ENCODE peak calls at places on chromosomes 5 and 9, in five cellular contexts. One of them, this sample, is unnamed. For H3K9me3, the result is how much of the 10 kb centered on the place peaks cover.

GRCh38 chr5:67061511-67061910 is 135.1 kb downstream of the CD180 start:
- DNase-seq in AG04450: no peak
- DNase-seq in testis: no peak
- DNase-seq in lung: no peak
- DNase-seq in T-helper 17 cell: no peak
- DNase-seq in this sample: no peak

GRCh38 chr5:122493091-122493775 is 181.2 kb downstream of the SNCAIP start:
- DNase-seq in AG04450: no peak
- DNase-seq in lung: no peak
- DNase-seq in testis: no peak
- DNase-seq in T-helper 17 cell: no peak
- DNase-seq in this sample: peak

GRCh38 chr9:93112864-93113389 is 16.9 kb downstream of the CARD19 start:
- DNase-seq in T-helper 17 cell: no peak
- DNase-seq in lung: no peak
- DNase-seq in testis: no peak
- DNase-seq in AG04450: no peak
- DNase-seq in this sample: peak

GRCh38 chr5:36060516-36060885 is 6.2 kb downstream of the UGT3A2 start:
- DNase-seq in T-helper 17 cell: no peak
- DNase-seq in AG04450: no peak
- DNase-seq in testis: no peak
- DNase-seq in lung: no peak
- DNase-seq in this sample: no peak

GRCh38 chr5:145903862-145904261 is 31.0 kb upstream of the GRXCR2 start:
- DNase-seq in testis: no peak
- DNase-seq in AG04450: no peak
- DNase-seq in T-helper 17 cell: no peak
- DNase-seq in lung: no peak
- DNase-seq in this sample: no peak

GRCh38 chr5:1317921-1318565 is 23.2 kb upstream of the TERT start:
- DNase-seq in T-helper 17 cell: no peak
- DNase-seq in lung: no peak
- DNase-seq in testis: peak
- DNase-seq in AG04450: no peak
- DNase-seq in this sample: no peak

GRCh38 chr5:172481011-172481410 is 26.7 kb upstream of the SH3PXD2B start:
- DNase-seq in T-helper 17 cell: no peak
- DNase-seq in testis: no peak
- DNase-seq in lung: no peak
- DNase-seq in AG04450: no peak
- DNase-seq in this sample: no peak

GRCh38 chr5:130135506-130135905 is 231.2 kb downstream of the CHSY3 start:
- DNase-seq in lung: no peak
- DNase-seq in testis: no peak
- DNase-seq in T-helper 17 cell: no peak
- DNase-seq in AG04450: no peak
- DNase-seq in this sample: no peak

GRCh38 chr5:80246995-80247729 is 8.7 kb downstream of the SERINC5 start:
- DNase-seq in lung: peak
- DNase-seq in testis: peak
- DNase-seq in T-helper 17 cell: no peak
- DNase-seq in AG04450: no peak
- DNase-seq in this sample: peak

GRCh38 chr5:14406554-14406849 is 175.1 kb upstream of the OTULINL start:
- DNase-seq in AG04450: peak
- DNase-seq in T-helper 17 cell: no peak
- DNase-seq in lung: no peak
- DNase-seq in testis: peak
- DNase-seq in this sample: no peak

GRCh38 chr9:124042168-124042775 is 30.7 kb downstream of the LHX2 start:
- DNase-seq in lung: no peak
- DNase-seq in testis: no peak
- DNase-seq in T-helper 17 cell: no peak
- DNase-seq in AG04450: no peak
- DNase-seq in this sample: no peak

GRCh38 chr9:77597057-77597456 is 51.1 kb downstream of the GNA14 start:
- DNase-seq in lung: no peak
- DNase-seq in testis: no peak
- DNase-seq in T-helper 17 cell: no peak
- DNase-seq in AG04450: no peak
- DNase-seq in this sample: peak

GRCh38 chr9:6417186-6417585 is 4.2 kb downstream of the UHRF2 start:
- DNase-seq in T-helper 17 cell: no peak
- DNase-seq in AG04450: no peak
- DNase-seq in testis: no peak
- DNase-seq in lung: no peak
- DNase-seq in this sample: no peak

GRCh38 chr5:90940227-90940995 is 381.8 kb downstream of the ADGRV1 start:
- DNase-seq in T-helper 17 cell: no peak
- DNase-seq in AG04450: no peak
- DNase-seq in testis: peak
- DNase-seq in lung: no peak
- DNase-seq in this sample: peak

GRCh38 chr5:59759600-59760357 is 133.7 kb downstream of the PDE4D start:
- DNase-seq in AG04450: no peak
- DNase-seq in T-helper 17 cell: no peak
- DNase-seq in testis: no peak
- DNase-seq in lung: no peak
- DNase-seq in this sample: no peak

GRCh38 chr5:91359957-91360609 is 23.0 kb downstream of the ARRDC3 start:
- DNase-seq in lung: no peak
- DNase-seq in testis: no peak
- DNase-seq in AG04450: no peak
- DNase-seq in T-helper 17 cell: no peak
- DNase-seq in this sample: no peak

GRCh38 chr9:107213561-107214028 is 69.5 kb upstream of the RAD23B start:
- DNase-seq in AG04450: peak
- DNase-seq in T-helper 17 cell: no peak
- DNase-seq in testis: no peak
- DNase-seq in lung: peak
- DNase-seq in this sample: no peak

GRCh38 chr9:18362901-18363685 is 110.9 kb upstream of the ADAMTSL1 start:
- DNase-seq in testis: no peak
- DNase-seq in AG04450: peak
- DNase-seq in T-helper 17 cell: no peak
- DNase-seq in lung: no peak
- DNase-seq in this sample: no peak

GRCh38 chr5:150486402-150487198 is 21.3 kb upstream of the NDST1 start:
- DNase-seq in AG04450: no peak
- DNase-seq in T-helper 17 cell: peak
- DNase-seq in testis: peak
- DNase-seq in lung: peak
- DNase-seq in this sample: peak

GRCh38 chr9:86549434-86549833 is 195.2 kb upstream of the TUT7 start:
- DNase-seq in AG04450: peak
- DNase-seq in lung: no peak
- DNase-seq in T-helper 17 cell: no peak
- DNase-seq in testis: no peak
- DNase-seq in this sample: no peak

GRCh38 chr5:145283101-145283500 is 552.0 kb downstream of the PRELID2 start:
- DNase-seq in testis: no peak
- DNase-seq in lung: no peak
- DNase-seq in T-helper 17 cell: no peak
- DNase-seq in AG04450: no peak
- DNase-seq in this sample: no peak

GRCh38 chr9:96209407-96210031 is 92.5 kb downstream of the HSD17B3 start:
- DNase-seq in T-helper 17 cell: no peak
- DNase-seq in lung: no peak
- DNase-seq in AG04450: no peak
- DNase-seq in testis: peak
- DNase-seq in this sample: no peak

GRCh38 chr5:6755519-6755918 is 42.3 kb downstream of the TENT4A start:
- DNase-seq in lung: no peak
- DNase-seq in testis: no peak
- DNase-seq in T-helper 17 cell: no peak
- DNase-seq in AG04450: no peak
- DNase-seq in this sample: peak

GRCh38 chr5:93184041-93184440 is 397.0 kb downstream of the NR2F1-AS1 start:
- DNase-seq in AG04450: no peak
- DNase-seq in testis: peak
- DNase-seq in T-helper 17 cell: no peak
- DNase-seq in lung: no peak
- DNase-seq in this sample: no peak

GRCh38 chr9:104780796-104781395 is 17.0 kb downstream of the NIPSNAP3B start:
- DNase-seq in AG04450: no peak
- DNase-seq in lung: no peak
- DNase-seq in T-helper 17 cell: no peak
- DNase-seq in testis: no peak
- DNase-seq in this sample: no peak

GRCh38 chr5:1418921-1419280 is 26.3 kb downstream of the SLC6A3 start:
- DNase-seq in AG04450: no peak
- DNase-seq in testis: no peak
- DNase-seq in T-helper 17 cell: no peak
- DNase-seq in lung: no peak
- DNase-seq in this sample: no peak

GRCh38 chr9:135269912-135270630 is 182.6 kb downstream of the OLFM1 start:
- DNase-seq in T-helper 17 cell: no peak
- DNase-seq in AG04450: no peak
- DNase-seq in testis: no peak
- DNase-seq in lung: no peak
- DNase-seq in this sample: no peak

GRCh38 chr9:35814106-35814840 is 569 bp downstream of the HINT2 start:
- DNase-seq in AG04450: no peak
- DNase-seq in lung: peak
- DNase-seq in testis: peak
- DNase-seq in T-helper 17 cell: no peak
- DNase-seq in this sample: peak

GRCh38 chr5:9655641-9656040 is 25.5 kb upstream of the TAS2R1 start:
- DNase-seq in AG04450: no peak
- DNase-seq in T-helper 17 cell: no peak
- DNase-seq in lung: no peak
- DNase-seq in testis: no peak
- DNase-seq in this sample: no peak

GRCh38 chr5:149809919-149810691 is 80.0 kb downstream of the PPARGC1B start:
- DNase-seq in AG04450: no peak
- DNase-seq in lung: peak
- DNase-seq in testis: no peak
- DNase-seq in T-helper 17 cell: no peak
- DNase-seq in this sample: no peak

GRCh38 chr9:34546834-34547827 is 24.3 kb upstream of the ENHO start:
- DNase-seq in lung: peak
- DNase-seq in AG04450: peak
- DNase-seq in T-helper 17 cell: peak
- DNase-seq in testis: peak
- DNase-seq in this sample: peak

GRCh38 chr5:101663543-101663942 is 632.5 kb downstream of the SLCO4C1 start:
- DNase-seq in AG04450: no peak
- DNase-seq in T-helper 17 cell: no peak
- DNase-seq in lung: no peak
- DNase-seq in testis: no peak
- DNase-seq in this sample: no peak

GRCh38 chr9:77433675-77434445 is 214.3 kb downstream of the GNA14 start:
- DNase-seq in lung: peak
- DNase-seq in T-helper 17 cell: peak
- DNase-seq in testis: peak
- DNase-seq in AG04450: no peak
- DNase-seq in this sample: peak

GRCh38 chr9:112288029-112288428 is 45.4 kb downstream of the PTBP3 start:
- DNase-seq in T-helper 17 cell: no peak
- DNase-seq in lung: no peak
- DNase-seq in AG04450: no peak
- DNase-seq in testis: no peak
- DNase-seq in this sample: no peak
- H3K9me3 ChIP-seq in T-helper 17 cell: under half
- H3K9me3 ChIP-seq in lung: under half
- H3K9me3 ChIP-seq in AG04450: under half
- H3K9me3 ChIP-seq in testis: under half
- H3K9me3 ChIP-seq in this sample: under half

GRCh38 chr9:40927260-40927631 is 201.2 kb downstream of the FOXD4L6 start:
- DNase-seq in T-helper 17 cell: no peak
- DNase-seq in lung: no peak
- DNase-seq in AG04450: no peak
- DNase-seq in testis: no peak
- DNase-seq in this sample: no peak

GRCh38 chr9:40927851-40928802 is 200.4 kb downstream of the FOXD4L6 start:
- DNase-seq in AG04450: no peak
- DNase-seq in T-helper 17 cell: no peak
- DNase-seq in lung: no peak
- DNase-seq in testis: no peak
- DNase-seq in this sample: no peak

GRCh38 chr9:40925149-40925548 is 203.3 kb downstream of the FOXD4L6 start:
- DNase-seq in T-helper 17 cell: no peak
- DNase-seq in AG04450: no peak
- DNase-seq in testis: no peak
- DNase-seq in lung: no peak
- DNase-seq in this sample: no peak

GRCh38 chr9:40926404-40927259 is 201.8 kb downstream of the FOXD4L6 start:
- DNase-seq in lung: no peak
- DNase-seq in T-helper 17 cell: no peak
- DNase-seq in AG04450: no peak
- DNase-seq in testis: no peak
- DNase-seq in this sample: no peak

GRCh38 chr9:40928803-40929487 is 199.5 kb downstream of the FOXD4L6 start:
- DNase-seq in AG04450: no peak
- DNase-seq in lung: peak
- DNase-seq in testis: no peak
- DNase-seq in T-helper 17 cell: no peak
- DNase-seq in this sample: no peak
- H3K9me3 ChIP-seq in AG04450: under half
- H3K9me3 ChIP-seq in lung: under half
- H3K9me3 ChIP-seq in testis: under half
- H3K9me3 ChIP-seq in T-helper 17 cell: half or more
- H3K9me3 ChIP-seq in this sample: under half

DNA sequence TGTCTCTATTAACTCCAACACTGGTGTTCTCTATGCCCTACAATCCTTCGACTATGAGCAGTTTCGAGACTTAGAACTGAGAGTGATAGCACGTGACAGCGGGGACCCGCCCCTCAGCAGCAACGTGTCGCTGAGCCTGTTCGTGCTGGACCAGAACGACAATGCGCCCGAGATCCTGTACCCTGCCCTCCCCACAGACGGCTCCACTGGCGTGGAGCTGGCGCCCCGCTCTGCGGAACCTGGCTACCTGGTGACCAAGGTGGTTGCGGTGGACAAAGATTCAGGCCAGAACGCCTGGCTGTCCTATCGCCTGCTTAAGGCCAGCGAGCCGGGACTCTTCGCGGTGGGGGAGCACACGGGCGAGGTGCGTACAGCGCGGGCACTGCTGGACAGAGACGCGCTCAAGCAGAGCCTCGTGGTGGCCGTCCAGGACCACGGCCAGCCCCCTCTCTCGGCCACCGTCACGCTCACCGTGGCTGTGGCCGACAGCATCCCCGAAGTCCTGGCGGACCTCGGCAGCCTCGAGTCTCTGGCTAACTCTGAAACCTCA is 2.0 kb downstream of the PCDHGA11 start:
- DNase-seq in lung: no peak
- DNase-seq in T-helper 17 cell: no peak
- DNase-seq in AG04450: no peak
- DNase-seq in testis: no peak
- DNase-seq in this sample: no peak
- H3K9me3 ChIP-seq in lung: under half
- H3K9me3 ChIP-seq in T-helper 17 cell: under half
- H3K9me3 ChIP-seq in AG04450: half or more
- H3K9me3 ChIP-seq in testis: under half
- H3K9me3 ChIP-seq in this sample: half or more

GRCh38 chr5:180271205-180271604 is 20.7 kb downstream of the MAPK9 start:
- DNase-seq in lung: no peak
- DNase-seq in AG04450: no peak
- DNase-seq in T-helper 17 cell: no peak
- DNase-seq in testis: no peak
- DNase-seq in this sample: no peak

GRCh38 chr5:180274695-180275094 is 17.2 kb downstream of the MAPK9 start:
- DNase-seq in lung: no peak
- DNase-seq in T-helper 17 cell: no peak
- DNase-seq in AG04450: no peak
- DNase-seq in testis: no peak
- DNase-seq in this sample: no peak
- H3K9me3 ChIP-seq in lung: under half
- H3K9me3 ChIP-seq in T-helper 17 cell: under half
- H3K9me3 ChIP-seq in AG04450: under half
- H3K9me3 ChIP-seq in testis: under half
- H3K9me3 ChIP-seq in this sample: under half